ENCODE peak calls at places on chromosomes 6 and 20, in five cellular contexts. One of them, this sample, is unnamed.

GRCh38 chr20:41672282-41672681 is 54.1 kb upstream of the CHD6 start:
- DNase-seq in occipital lobe: no peak
- DNase-seq in aorta: no peak
- DNase-seq in stimulated activated CD8-positive, alpha-beta memory T cell treated with anti-CD3 and anti-CD28 coated beads, Interleukin-7, amount 100 ng/mL, for 1 hour: no peak
- DNase-seq in pancreas: no peak
- DNase-seq in this sample: no peak

GRCh38 chr6:42509765-42510164 is 54.1 kb upstream of the UBR2 start:
- DNase-seq in occipital lobe: no peak
- DNase-seq in aorta: no peak
- DNase-seq in stimulated activated CD8-positive, alpha-beta memory T cell treated with anti-CD3 and anti-CD28 coated beads, Interleukin-7, amount 100 ng/mL, for 1 hour: no peak
- DNase-seq in pancreas: no peak
- DNase-seq in this sample: no peak

GRCh38 chr6:53830356-53830755 is 35.6 kb downstream of the LRRC1 start:
- DNase-seq in occipital lobe: no peak
- DNase-seq in aorta: no peak
- DNase-seq in stimulated activated CD8-positive, alpha-beta memory T cell treated with anti-CD3 and anti-CD28 coated beads, Interleukin-7, amount 100 ng/mL, for 1 hour: no peak
- DNase-seq in pancreas: no peak
- DNase-seq in this sample: no peak

GRCh38 chr6:44439270-44440045 is 52.0 kb downstream of the CDC5L start:
- DNase-seq in occipital lobe: no peak
- DNase-seq in aorta: no peak
- DNase-seq in stimulated activated CD8-positive, alpha-beta memory T cell treated with anti-CD3 and anti-CD28 coated beads, Interleukin-7, amount 100 ng/mL, for 1 hour: no peak
- DNase-seq in pancreas: no peak
- DNase-seq in this sample: no peak

GRCh38 chr6:124962617-124963415 is 579 bp downstream of the RNF217 start:
- DNase-seq in occipital lobe: peak; percentile 60
- DNase-seq in aorta: peak; percentile 84
- DNase-seq in stimulated activated CD8-positive, alpha-beta memory T cell treated with anti-CD3 and anti-CD28 coated beads, Interleukin-7, amount 100 ng/mL, for 1 hour: no peak
- DNase-seq in pancreas: peak; percentile 77
- DNase-seq in this sample: peak; percentile 68

GRCh38 chr20:31474097-31474436 is 860 bp downstream of the DEFB124 start:
- DNase-seq in occipital lobe: no peak
- DNase-seq in aorta: no peak
- DNase-seq in stimulated activated CD8-positive, alpha-beta memory T cell treated with anti-CD3 and anti-CD28 coated beads, Interleukin-7, amount 100 ng/mL, for 1 hour: no peak
- DNase-seq in pancreas: no peak
- DNase-seq in this sample: no peak

GRCh38 chr6:37365791-37366190 is 12.0 kb downstream of the RNF8 start:
- DNase-seq in occipital lobe: no peak
- DNase-seq in aorta: no peak
- DNase-seq in stimulated activated CD8-positive, alpha-beta memory T cell treated with anti-CD3 and anti-CD28 coated beads, Interleukin-7, amount 100 ng/mL, for 1 hour: no peak
- DNase-seq in pancreas: no peak
- DNase-seq in this sample: no peak

GRCh38 chr6:39203804-39204495 is 25.3 kb downstream of the KCNK5 start:
- DNase-seq in occipital lobe: no peak
- DNase-seq in aorta: no peak
- DNase-seq in stimulated activated CD8-positive, alpha-beta memory T cell treated with anti-CD3 and anti-CD28 coated beads, Interleukin-7, amount 100 ng/mL, for 1 hour: no peak
- DNase-seq in pancreas: no peak
- DNase-seq in this sample: no peak

GRCh38 chr6:12258191-12258590 is 32.0 kb upstream of the EDN1 start:
- DNase-seq in occipital lobe: no peak
- DNase-seq in aorta: no peak
- DNase-seq in stimulated activated CD8-positive, alpha-beta memory T cell treated with anti-CD3 and anti-CD28 coated beads, Interleukin-7, amount 100 ng/mL, for 1 hour: no peak
- DNase-seq in pancreas: no peak
- DNase-seq in this sample: no peak

GRCh38 chr6:97594834-97595233 is 311.8 kb upstream of the MMS22L start:
- DNase-seq in occipital lobe: no peak
- DNase-seq in aorta: no peak
- DNase-seq in stimulated activated CD8-positive, alpha-beta memory T cell treated with anti-CD3 and anti-CD28 coated beads, Interleukin-7, amount 100 ng/mL, for 1 hour: no peak
- DNase-seq in pancreas: no peak
- DNase-seq in this sample: no peak